ENCODE peak calls at places on chromosomes 6 and 20, in four cellular contexts. Q is NCI-H1092; T is AG08396; L is activated naive CD8-positive, alpha-beta T cell treated with anti-CD3 and anti-CD28 coated beads, Interleukin-2, amount 50 U/mL, for 24 hours. N is an unnamed sample.

GRCh38 chr6:81696505-81696904 is 56.0 kb downstream of the TENT5A start:
- DNase-seq in L (no peak), Q (no peak), T (no peak), N (no peak)

GRCh38 chr6:79544299-79544927 is 7.2 kb upstream of the LCA5 start:
- DNase-seq in T (no peak), Q (no peak), L (no peak), N (no peak)

GRCh38 chr6:81787313-81788068 is 35.0 kb upstream of the TENT5A start:
- DNase-seq in Q (no peak), L (no peak), T (no peak), N (no peak)

GRCh38 chr6:32194388-32194787 is 1.9 kb upstream of the GPSM3 start:
- DNase-seq in T (no peak), L (no peak), Q (no peak), N (no peak)

GRCh38 chr6:108836061-108836460 is 12.2 kb upstream of the ARMC2 start:
- DNase-seq in L (no peak), Q (no peak), T (no peak), N (no peak)

GRCh38 chr6:44012078-44012493 is 115.2 kb downstream of the MRPL14 start:
- DNase-seq in L (no peak), T (peak), Q (no peak), N (no peak)

GRCh38 chr20:63977392-63978276 is 1.8 kb downstream of the SAMD10 start:
- DNase-seq in T (peak), Q (no peak), L (peak), N (no peak)

GRCh38 chr6:116365743-116366142 is 5.0 kb upstream of the DSE start:
- DNase-seq in Q (no peak), T (no peak), L (no peak), N (no peak)

GRCh38 chr6:129120856-129121255 is 237.9 kb downstream of the LAMA2 start:
- DNase-seq in Q (no peak), T (no peak), L (no peak), N (no peak)

GRCh38 chr6:25022140-25022553 is 86.4 kb upstream of the RIPOR2 start:
- DNase-seq in T (no peak), L (no peak), Q (no peak), N (no peak)

GRCh38 chr6:135321012-135321621 is 140.0 kb downstream of the MYB start:
- DNase-seq in L (no peak), T (no peak), Q (no peak), N (no peak)